ENCODE peak calls at places on chromosomes 16 and 17, in nine cellular contexts. One of them, this sample, is unnamed.

GRCh38 chr17:76738468-76738850 is 540 bp downstream of the MFSD11 start:
- DNase-seq in cardiac muscle cell: no peak
- DNase-seq in germinal center: no peak
- DNase-seq in stimulated activated CD4-positive, alpha-beta T cell treated with anti-CD3 and anti-CD28 coated beads, Interleukin-12 subunit alpha, Interleukin-12 subunit beta, amount 100 ng/mL, for 4 hours: no peak
- DNase-seq in NCI-H1694 treated with DMSO at 0.1 percent for 48 hours: no peak
- DNase-seq in left colon: no peak
- DNase-seq in stimulated activated CD8-positive, alpha-beta memory T cell treated with anti-CD3 and anti-CD28 coated beads, Interleukin-4, amount 100 ng/mL, for 1 hour: no peak
- DNase-seq in effector memory CD8-positive, alpha-beta T cell: no peak
- DNase-seq in T-helper 2 cell: no peak
- DNase-seq in this sample: no peak

GRCh38 chr16:49858200-49859129 is 2.6 kb upstream of the ZNF423 start:
- DNase-seq in cardiac muscle cell: peak; percentile 70
- DNase-seq in germinal center: peak; percentile 40
- DNase-seq in stimulated activated CD4-positive, alpha-beta T cell treated with anti-CD3 and anti-CD28 coated beads, Interleukin-12 subunit alpha, Interleukin-12 subunit beta, amount 100 ng/mL, for 4 hours: peak; percentile 53
- DNase-seq in NCI-H1694 treated with DMSO at 0.1 percent for 48 hours: peak; percentile 46
- DNase-seq in left colon: peak; percentile 69
- DNase-seq in stimulated activated CD8-positive, alpha-beta memory T cell treated with anti-CD3 and anti-CD28 coated beads, Interleukin-4, amount 100 ng/mL, for 1 hour: no peak
- DNase-seq in effector memory CD8-positive, alpha-beta T cell: no peak
- DNase-seq in T-helper 2 cell: no peak
- DNase-seq in this sample: no peak

GRCh38 chr17:7413346-7413985 is 5.8 kb downstream of the NLGN2 start:
- DNase-seq in cardiac muscle cell: peak; percentile 37
- DNase-seq in germinal center: no peak
- DNase-seq in stimulated activated CD4-positive, alpha-beta T cell treated with anti-CD3 and anti-CD28 coated beads, Interleukin-12 subunit alpha, Interleukin-12 subunit beta, amount 100 ng/mL, for 4 hours: no peak
- DNase-seq in NCI-H1694 treated with DMSO at 0.1 percent for 48 hours: no peak
- DNase-seq in left colon: no peak
- DNase-seq in stimulated activated CD8-positive, alpha-beta memory T cell treated with anti-CD3 and anti-CD28 coated beads, Interleukin-4, amount 100 ng/mL, for 1 hour: no peak
- DNase-seq in effector memory CD8-positive, alpha-beta T cell: no peak
- DNase-seq in T-helper 2 cell: no peak
- DNase-seq in this sample: no peak

GRCh38 chr16:76906552-76906951 is 284.4 kb upstream of the MON1B start:
- DNase-seq in cardiac muscle cell: no peak
- DNase-seq in germinal center: no peak
- DNase-seq in stimulated activated CD4-positive, alpha-beta T cell treated with anti-CD3 and anti-CD28 coated beads, Interleukin-12 subunit alpha, Interleukin-12 subunit beta, amount 100 ng/mL, for 4 hours: no peak
- DNase-seq in NCI-H1694 treated with DMSO at 0.1 percent for 48 hours: no peak
- DNase-seq in left colon: no peak
- DNase-seq in stimulated activated CD8-positive, alpha-beta memory T cell treated with anti-CD3 and anti-CD28 coated beads, Interleukin-4, amount 100 ng/mL, for 1 hour: no peak
- DNase-seq in effector memory CD8-positive, alpha-beta T cell: no peak
- DNase-seq in T-helper 2 cell: no peak
- DNase-seq in this sample: no peak

GRCh38 chr17:18986541-18987229 is 17.9 kb downstream of the FAM83G start:
- DNase-seq in cardiac muscle cell: no peak
- DNase-seq in germinal center: no peak
- DNase-seq in stimulated activated CD4-positive, alpha-beta T cell treated with anti-CD3 and anti-CD28 coated beads, Interleukin-12 subunit alpha, Interleukin-12 subunit beta, amount 100 ng/mL, for 4 hours: no peak
- DNase-seq in NCI-H1694 treated with DMSO at 0.1 percent for 48 hours: no peak
- DNase-seq in left colon: no peak
- DNase-seq in stimulated activated CD8-positive, alpha-beta memory T cell treated with anti-CD3 and anti-CD28 coated beads, Interleukin-4, amount 100 ng/mL, for 1 hour: no peak
- DNase-seq in effector memory CD8-positive, alpha-beta T cell: no peak
- DNase-seq in T-helper 2 cell: no peak
- DNase-seq in this sample: no peak

GRCh38 chr16:81429045-81429521 is 15.5 kb upstream of the CMIP start:
- DNase-seq in cardiac muscle cell: peak; percentile 64
- DNase-seq in germinal center: peak; percentile 64
- DNase-seq in stimulated activated CD4-positive, alpha-beta T cell treated with anti-CD3 and anti-CD28 coated beads, Interleukin-12 subunit alpha, Interleukin-12 subunit beta, amount 100 ng/mL, for 4 hours: no peak
- DNase-seq in NCI-H1694 treated with DMSO at 0.1 percent for 48 hours: no peak
- DNase-seq in left colon: peak; percentile 57
- DNase-seq in stimulated activated CD8-positive, alpha-beta memory T cell treated with anti-CD3 and anti-CD28 coated beads, Interleukin-4, amount 100 ng/mL, for 1 hour: no peak
- DNase-seq in effector memory CD8-positive, alpha-beta T cell: no peak
- DNase-seq in T-helper 2 cell: no peak
- DNase-seq in this sample: peak; percentile 46

GRCh38 chr17:79355186-79355585 is 255.7 kb downstream of the RBFOX3 start:
- DNase-seq in cardiac muscle cell: no peak
- DNase-seq in germinal center: no peak
- DNase-seq in stimulated activated CD4-positive, alpha-beta T cell treated with anti-CD3 and anti-CD28 coated beads, Interleukin-12 subunit alpha, Interleukin-12 subunit beta, amount 100 ng/mL, for 4 hours: no peak
- DNase-seq in NCI-H1694 treated with DMSO at 0.1 percent for 48 hours: no peak
- DNase-seq in left colon: no peak
- DNase-seq in stimulated activated CD8-positive, alpha-beta memory T cell treated with anti-CD3 and anti-CD28 coated beads, Interleukin-4, amount 100 ng/mL, for 1 hour: no peak
- DNase-seq in effector memory CD8-positive, alpha-beta T cell: no peak
- DNase-seq in T-helper 2 cell: no peak
- DNase-seq in this sample: no peak

GRCh38 chr17:77365584-77366186 is 224.9 kb downstream of the SEC14L1 start:
- DNase-seq in cardiac muscle cell: peak; percentile 84
- DNase-seq in germinal center: no peak
- DNase-seq in stimulated activated CD4-positive, alpha-beta T cell treated with anti-CD3 and anti-CD28 coated beads, Interleukin-12 subunit alpha, Interleukin-12 subunit beta, amount 100 ng/mL, for 4 hours: no peak
- DNase-seq in NCI-H1694 treated with DMSO at 0.1 percent for 48 hours: peak; percentile 49
- DNase-seq in left colon: peak; percentile 68
- DNase-seq in stimulated activated CD8-positive, alpha-beta memory T cell treated with anti-CD3 and anti-CD28 coated beads, Interleukin-4, amount 100 ng/mL, for 1 hour: no peak
- DNase-seq in effector memory CD8-positive, alpha-beta T cell: no peak
- DNase-seq in T-helper 2 cell: no peak
- DNase-seq in this sample: peak; percentile 75